ENCODE peak calls at places on chromosomes 4 and X, in six cellular contexts. V, S, W, D, G and Y are unnamed samples.
A peak's percentile ranks its signal among the peaks of the same experiment; 100 is the strongest.

GRCh38 chrX:77510007-77510406 is 62.8 kb downstream of the FGF16 start:
- DNase-seq in V (no peak), S (no peak), W (no peak), D (no peak), G (no peak), Y (no peak)

GRCh38 chr4:7325541-7325940 is 109.2 kb downstream of the PSAPL1 start:
- DNase-seq in V (no peak), S (no peak), W (no peak), D (no peak), G (no peak), Y (no peak)

GRCh38 chr4:17418010-17418409 is 93.9 kb downstream of the QDPR start:
- DNase-seq in V (no peak), S (no peak), W (no peak), D (no peak), G (no peak), Y (no peak)

GRCh38 chr4:156473175-156473574 is 498.4 kb downstream of the PDGFC start:
- DNase-seq in V (no peak), S (no peak), W (no peak), D (no peak), G (no peak), Y (no peak)

GRCh38 chr4:2438822-2439718 is 20.3 kb downstream of the CFAP99 start:
- DNase-seq in V (no peak), S (no peak), W (no peak), D (no peak), G (no peak), Y (no peak)

GRCh38 chr4:141346144-141346543 is 125.4 kb downstream of the ZNF330 start:
- DNase-seq in V (no peak), S (no peak), W (no peak), D (peak; percentile 65), G (peak; percentile 55), Y (no peak)

GRCh38 chr4:165680821-165681220 is 192.2 kb upstream of the TLL1 start:
- DNase-seq in V (no peak), S (no peak), W (no peak), D (no peak), G (no peak), Y (no peak)

GRCh38 chr4:79917246-79917645 is 155.8 kb downstream of the ANTXR2 start:
- DNase-seq in V (peak; percentile 68), S (peak; percentile 11), W (no peak), D (peak; percentile 37), G (peak; percentile 16), Y (peak; percentile 53)

GRCh38 chrX:38649227-38649626 is 87.9 kb downstream of the TSPAN7 start:
- DNase-seq in V (no peak), S (no peak), W (no peak), D (no peak), G (no peak), Y (no peak)

GRCh38 chrX:136268051-136269048 is 17.1 kb upstream of the MAP7D3 start:
- DNase-seq in V (peak; percentile 64), S (peak; percentile 44), W (no peak), D (peak; percentile 39), G (no peak), Y (peak; percentile 51)

GRCh38 chrX:120213438-120214265 is 37.0 kb upstream of the ZBTB33 start:
- DNase-seq in V (peak; percentile 68), S (peak; percentile 45), W (no peak), D (peak; percentile 68), G (peak; percentile 18), Y (peak; percentile 57)